ENCODE peak calls at places on chromosome 7, in eight cellular contexts. T, O, I, P, W, A, E and M are unnamed samples.

GRCh38 chr7:20778063-20778721 is 8.5 kb downstream of the SP8 start:
- DNase-seq in T (peak; percentile 59), O (peak; percentile 31), I (peak; percentile 60), P (no peak), W (no peak), A (no peak), E (no peak), M (no peak)

GRCh38 chr7:44236333-44236728 is 35.6 kb downstream of the YKT6 start:
- DNase-seq in T (no peak), O (no peak), I (no peak), P (no peak), W (no peak), A (no peak), E (no peak), M (no peak)

GRCh38 chr7:118214051-118214832 is 10.3 kb upstream of the ANKRD7 start:
- DNase-seq in T (peak; percentile 80), O (peak; percentile 84), I (peak; percentile 42), P (peak; percentile 71), W (no peak), A (no peak), E (peak; percentile 89), M (no peak)

GRCh38 chr7:66693331-66693730 is 47.2 kb upstream of the RABGEF1 start:
- DNase-seq in T (no peak), O (no peak), I (no peak), P (no peak), W (no peak), A (no peak), E (no peak), M (no peak)

GRCh38 chr7:18426564-18427226 is 68.9 kb upstream of the HDAC9 start:
- DNase-seq in T (no peak), O (no peak), I (no peak), P (no peak), W (peak; percentile 88), A (no peak), E (no peak), M (no peak)

GRCh38 chr7:14806886-14807285 is 95.7 kb downstream of the DGKB start:
- DNase-seq in T (no peak), O (no peak), I (no peak), P (no peak), W (no peak), A (peak; percentile 9), E (no peak), M (no peak)

GRCh38 chr7:155441856-155442255 is 16.1 kb upstream of the EN2 start:
- DNase-seq in T (no peak), O (no peak), I (no peak), P (no peak), W (no peak), A (no peak), E (peak; percentile 31), M (no peak)

GRCh38 chr7:46383605-46384004 is 462.5 kb upstream of the IGFBP3 start:
- DNase-seq in T (no peak), O (no peak), I (no peak), P (no peak), W (no peak), A (peak; percentile 15), E (no peak), M (peak; percentile 20)

GRCh38 chr7:4682621-4683042 is 537 bp downstream of the FOXK1 start:
- DNase-seq in T (no peak), O (peak; percentile 66), I (peak; percentile 60), P (peak; percentile 60), W (no peak), A (no peak), E (peak; percentile 88), M (peak; percentile 36)

GRCh38 chr7:14321947-14322346 is 332.5 kb upstream of the ETV1 start:
- DNase-seq in T (peak; percentile 60), O (no peak), I (peak; percentile 43), P (no peak), W (no peak), A (no peak), E (no peak), M (no peak)